ENCODE peak calls at places on chromosomes 2 and 18, in eight cellular contexts. One of them, this sample, is unnamed.

GRCh38 chr2:25980076-25980887 is 2.0 kb downstream of the KIF3C start:
- DNase-seq in K562: no peak
- DNase-seq in IMR-90: no peak
- DNase-seq in Peyer's patch: no peak
- DNase-seq in HCT116: no peak
- DNase-seq in right lobe of liver: no peak
- DNase-seq in lower leg skin: no peak
- DNase-seq in heart left ventricle: no peak
- DNase-seq in this sample: no peak

GRCh38 chr2:209560911-209561310 is 137.1 kb downstream of the MAP2 start:
- DNase-seq in K562: no peak
- DNase-seq in IMR-90: no peak
- DNase-seq in Peyer's patch: no peak
- DNase-seq in HCT116: no peak
- DNase-seq in right lobe of liver: no peak
- DNase-seq in lower leg skin: no peak
- DNase-seq in heart left ventricle: no peak
- DNase-seq in this sample: no peak

GRCh38 chr2:68849579-68850030 is 21.6 kb downstream of the BMP10 start:
- DNase-seq in K562: peak; percentile 50
- DNase-seq in IMR-90: peak; percentile 89
- DNase-seq in Peyer's patch: no peak
- DNase-seq in HCT116: no peak
- DNase-seq in right lobe of liver: no peak
- DNase-seq in lower leg skin: no peak
- DNase-seq in heart left ventricle: no peak
- DNase-seq in this sample: no peak

GRCh38 chr2:144014108-144014507 is 505.8 kb downstream of the ZEB2 start:
- DNase-seq in K562: no peak
- DNase-seq in IMR-90: peak; percentile 53
- DNase-seq in Peyer's patch: no peak
- DNase-seq in HCT116: no peak
- DNase-seq in right lobe of liver: no peak
- DNase-seq in lower leg skin: no peak
- DNase-seq in heart left ventricle: no peak
- DNase-seq in this sample: no peak

GRCh38 chr18:8889479-8889878 is 184.1 kb downstream of the MTCL1 start:
- DNase-seq in K562: no peak
- DNase-seq in IMR-90: peak; percentile 51
- DNase-seq in Peyer's patch: no peak
- DNase-seq in HCT116: no peak
- DNase-seq in right lobe of liver: no peak
- DNase-seq in lower leg skin: peak; percentile 25
- DNase-seq in heart left ventricle: no peak
- DNase-seq in this sample: no peak

GRCh38 chr2:20396356-20397000 is 45.8 kb upstream of the PUM2 start:
- DNase-seq in K562: no peak
- DNase-seq in IMR-90: no peak
- DNase-seq in Peyer's patch: no peak
- DNase-seq in HCT116: no peak
- DNase-seq in right lobe of liver: no peak
- DNase-seq in lower leg skin: peak; percentile 53
- DNase-seq in heart left ventricle: no peak
- DNase-seq in this sample: no peak

GRCh38 chr2:8527031-8527430 is 154.8 kb upstream of the ID2 start:
- DNase-seq in K562: no peak
- DNase-seq in IMR-90: no peak
- DNase-seq in Peyer's patch: no peak
- DNase-seq in HCT116: no peak
- DNase-seq in right lobe of liver: no peak
- DNase-seq in lower leg skin: no peak
- DNase-seq in heart left ventricle: no peak
- DNase-seq in this sample: no peak

GRCh38 chr2:128501022-128501690 is 182.5 kb upstream of the HS6ST1 start:
- DNase-seq in K562: no peak
- DNase-seq in IMR-90: no peak
- DNase-seq in Peyer's patch: no peak
- DNase-seq in HCT116: no peak
- DNase-seq in right lobe of liver: no peak
- DNase-seq in lower leg skin: peak; percentile 68
- DNase-seq in heart left ventricle: no peak
- DNase-seq in this sample: no peak

GRCh38 chr18:56245856-56246575 is 392.4 kb downstream of the TXNL1 start:
- DNase-seq in K562: no peak
- DNase-seq in IMR-90: peak; percentile 80
- DNase-seq in Peyer's patch: no peak
- DNase-seq in HCT116: no peak
- DNase-seq in right lobe of liver: no peak
- DNase-seq in lower leg skin: no peak
- DNase-seq in heart left ventricle: no peak
- DNase-seq in this sample: no peak

GRCh38 chr2:233413529-233414272 is 59.4 kb downstream of the DGKD start:
- DNase-seq in K562: no peak
- DNase-seq in IMR-90: peak; percentile 46
- DNase-seq in Peyer's patch: no peak
- DNase-seq in HCT116: peak; percentile 83
- DNase-seq in right lobe of liver: no peak
- DNase-seq in lower leg skin: peak; percentile 83
- DNase-seq in heart left ventricle: peak; percentile 82
- DNase-seq in this sample: peak; percentile 34

GRCh38 chr2:108492364-108492763 is 41.9 kb upstream of the LIMS1 start:
- DNase-seq in K562: no peak
- DNase-seq in IMR-90: peak; percentile 94
- DNase-seq in Peyer's patch: no peak
- DNase-seq in HCT116: no peak
- DNase-seq in right lobe of liver: no peak
- DNase-seq in lower leg skin: no peak
- DNase-seq in heart left ventricle: no peak
- DNase-seq in this sample: no peak

GRCh38 chr18:50622865-50623393 is 63.0 kb downstream of the MAPK4 start:
- DNase-seq in K562: no peak
- DNase-seq in IMR-90: no peak
- DNase-seq in Peyer's patch: no peak
- DNase-seq in HCT116: no peak
- DNase-seq in right lobe of liver: no peak
- DNase-seq in lower leg skin: no peak
- DNase-seq in heart left ventricle: no peak
- DNase-seq in this sample: no peak

GRCh38 chr2:233118601-233119000 is 58.5 kb downstream of the INPP5D start:
- DNase-seq in K562: no peak
- DNase-seq in IMR-90: no peak
- DNase-seq in Peyer's patch: no peak
- DNase-seq in HCT116: no peak
- DNase-seq in right lobe of liver: peak; percentile 40
- DNase-seq in lower leg skin: peak; percentile 63
- DNase-seq in heart left ventricle: no peak
- DNase-seq in this sample: no peak

GRCh38 chr2:143284087-143284675 is 155.0 kb downstream of the ARHGAP15 start:
- DNase-seq in K562: peak; percentile 15
- DNase-seq in IMR-90: peak; percentile 50
- DNase-seq in Peyer's patch: no peak
- DNase-seq in HCT116: peak; percentile 47
- DNase-seq in right lobe of liver: no peak
- DNase-seq in lower leg skin: no peak
- DNase-seq in heart left ventricle: no peak
- DNase-seq in this sample: no peak

GRCh38 chr2:24616606-24617005 is 125.6 kb downstream of the NCOA1 start:
- DNase-seq in K562: no peak
- DNase-seq in IMR-90: no peak
- DNase-seq in Peyer's patch: no peak
- DNase-seq in HCT116: no peak
- DNase-seq in right lobe of liver: no peak
- DNase-seq in lower leg skin: no peak
- DNase-seq in heart left ventricle: no peak
- DNase-seq in this sample: no peak

GRCh38 chr18:75456277-75456676 is 28.8 kb upstream of the SMIM21 start:
- DNase-seq in K562: no peak
- DNase-seq in IMR-90: no peak
- DNase-seq in Peyer's patch: no peak
- DNase-seq in HCT116: no peak
- DNase-seq in right lobe of liver: no peak
- DNase-seq in lower leg skin: no peak
- DNase-seq in heart left ventricle: no peak
- DNase-seq in this sample: no peak

GRCh38 chr2:27053321-27053720 is 1.9 kb downstream of the AGBL5 start:
- DNase-seq in K562: no peak
- DNase-seq in IMR-90: no peak
- DNase-seq in Peyer's patch: no peak
- DNase-seq in HCT116: no peak
- DNase-seq in right lobe of liver: no peak
- DNase-seq in lower leg skin: no peak
- DNase-seq in heart left ventricle: no peak
- DNase-seq in this sample: no peak
- TF ChIP-seq POLR2A in K562: no peak
- TF ChIP-seq POLR2A in IMR-90: no peak
- TF ChIP-seq POLR2A in Peyer's patch: no peak
- TF ChIP-seq POLR2A in HCT116: no peak
- TF ChIP-seq POLR2A in right lobe of liver: no peak
- TF ChIP-seq POLR2A in lower leg skin: no peak
- TF ChIP-seq POLR2A in heart left ventricle: no peak
- TF ChIP-seq POLR2A in this sample: no peak

GRCh38 chr2:64283015-64283570 is 138.9 kb upstream of the PELI1 start:
- DNase-seq in K562: no peak
- DNase-seq in IMR-90: no peak
- DNase-seq in Peyer's patch: no peak
- DNase-seq in HCT116: no peak
- DNase-seq in right lobe of liver: no peak
- DNase-seq in lower leg skin: no peak
- DNase-seq in heart left ventricle: no peak
- DNase-seq in this sample: no peak
- H3K4me3 ChIP-seq in K562: no peak overlapping the region
- H3K4me3 ChIP-seq in IMR-90: no peak overlapping the region
- H3K4me3 ChIP-seq in Peyer's patch: no peak overlapping the region
- H3K4me3 ChIP-seq in HCT116: no peak overlapping the region
- H3K4me3 ChIP-seq in right lobe of liver: no peak overlapping the region
- H3K4me3 ChIP-seq in lower leg skin: no peak overlapping the region
- H3K4me3 ChIP-seq in heart left ventricle: no peak overlapping the region
- H3K4me3 ChIP-seq in this sample: peak overlapping the region; percentile 8

DNA sequence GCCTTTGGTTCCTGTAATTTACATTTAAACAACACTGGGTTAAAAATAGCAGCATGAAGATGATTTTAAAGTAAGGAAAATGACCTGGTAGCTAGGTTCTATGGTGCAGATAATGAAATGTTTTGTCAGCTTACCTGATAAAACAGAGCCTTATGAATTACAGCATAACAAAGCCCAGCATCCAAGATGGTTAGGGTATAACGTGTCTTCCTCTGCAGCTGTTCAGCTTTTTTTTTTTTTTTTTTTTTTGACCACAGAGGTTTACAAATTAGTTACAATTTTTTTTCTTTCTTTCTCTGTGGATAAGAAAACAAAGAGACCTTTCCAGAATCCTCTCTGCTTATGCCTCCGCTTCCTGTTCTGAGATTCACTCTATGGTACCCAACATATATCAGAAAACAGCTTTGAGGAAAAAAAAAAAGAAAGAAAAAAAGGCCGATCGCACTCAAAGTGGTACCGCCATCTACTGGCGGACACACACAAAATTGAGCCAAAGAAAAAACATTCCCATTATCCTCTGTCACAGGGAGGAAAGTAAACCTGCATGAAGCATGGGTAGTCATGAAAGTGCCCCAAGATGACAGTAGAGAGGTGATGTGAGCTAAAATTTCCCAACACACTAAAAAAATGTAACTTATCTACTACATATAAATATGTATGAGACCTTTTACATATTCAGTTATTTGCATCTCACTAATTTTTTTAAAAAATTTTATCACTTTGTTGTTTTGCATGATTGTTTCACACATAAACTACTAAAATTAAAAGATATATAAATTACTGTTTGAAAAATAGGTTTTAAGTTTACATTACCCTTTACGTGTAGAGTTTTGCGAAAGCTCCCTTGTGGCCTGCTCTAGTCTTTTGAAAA is at the start of gene SCN3A:
- DNase-seq in K562: peak; percentile 13
- DNase-seq in IMR-90: peak; percentile 45
- DNase-seq in Peyer's patch: no peak
- DNase-seq in HCT116: peak; percentile 24
- DNase-seq in right lobe of liver: peak; percentile 42
- DNase-seq in lower leg skin: no peak
- DNase-seq in heart left ventricle: no peak
- DNase-seq in this sample: no peak
- TF ChIP-seq CTCF in K562: peak; percentile 45
- TF ChIP-seq CTCF in IMR-90: peak; percentile 82
- TF ChIP-seq CTCF in Peyer's patch: peak; percentile 41
- TF ChIP-seq CTCF in HCT116: peak; percentile 78
- TF ChIP-seq CTCF in right lobe of liver: peak; percentile 47
- TF ChIP-seq CTCF in lower leg skin: no peak
- TF ChIP-seq CTCF in heart left ventricle: peak; percentile 56
- TF ChIP-seq CTCF in this sample: no peak

DNA sequence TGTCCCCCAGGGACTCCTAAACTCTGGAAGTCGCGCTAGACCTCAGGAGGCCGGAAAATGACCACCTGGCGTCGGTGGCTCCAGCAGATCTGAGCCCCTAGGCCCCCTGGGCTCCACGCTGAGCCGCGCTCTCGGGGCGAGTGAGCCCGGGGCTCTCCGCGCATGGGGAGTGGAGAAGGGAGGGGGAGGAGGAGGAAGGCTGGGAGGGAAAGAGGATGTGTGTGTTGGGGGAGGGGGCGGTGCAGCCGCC is 898 bp upstream of the DLX1 start:
- DNase-seq in K562: no peak
- DNase-seq in IMR-90: no peak
- DNase-seq in Peyer's patch: no peak
- DNase-seq in HCT116: no peak
- DNase-seq in right lobe of liver: no peak
- DNase-seq in lower leg skin: no peak
- DNase-seq in heart left ventricle: no peak
- DNase-seq in this sample: no peak
- TF ChIP-seq POLR2A in K562: no peak
- TF ChIP-seq POLR2A in IMR-90: no peak
- TF ChIP-seq POLR2A in Peyer's patch: no peak
- TF ChIP-seq POLR2A in HCT116: peak; percentile 46
- TF ChIP-seq POLR2A in right lobe of liver: no peak
- TF ChIP-seq POLR2A in lower leg skin: no peak
- TF ChIP-seq POLR2A in heart left ventricle: no peak
- TF ChIP-seq POLR2A in this sample: no peak

DNA sequence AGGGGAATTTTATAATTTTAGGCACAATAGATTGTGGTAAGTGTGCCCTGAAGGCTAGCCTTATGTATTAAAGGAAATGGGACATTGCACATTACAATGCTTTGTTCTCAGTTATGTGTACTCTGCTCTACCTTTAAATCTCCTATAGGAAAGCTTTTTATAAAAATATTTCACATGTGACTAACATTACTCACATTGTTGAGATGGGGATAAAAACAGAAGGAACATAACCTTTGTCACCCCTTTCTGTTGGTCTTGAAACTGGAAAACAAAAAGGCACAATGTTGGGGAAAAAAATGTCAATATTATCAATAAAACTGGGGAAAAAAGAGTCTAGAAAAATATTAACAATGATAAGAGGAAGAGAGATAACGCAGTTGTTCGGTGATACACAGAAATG is 17.3 kb upstream of the STAT1 start:
- DNase-seq in K562: no peak
- DNase-seq in IMR-90: no peak
- DNase-seq in Peyer's patch: no peak
- DNase-seq in HCT116: no peak
- DNase-seq in right lobe of liver: no peak
- DNase-seq in lower leg skin: no peak
- DNase-seq in heart left ventricle: no peak
- DNase-seq in this sample: no peak
- H3K4me3 ChIP-seq in K562: no peak overlapping the region
- H3K4me3 ChIP-seq in IMR-90: no peak overlapping the region
- H3K4me3 ChIP-seq in Peyer's patch: no peak overlapping the region
- H3K4me3 ChIP-seq in HCT116: no peak overlapping the region
- H3K4me3 ChIP-seq in right lobe of liver: no peak overlapping the region
- H3K4me3 ChIP-seq in lower leg skin: no peak overlapping the region
- H3K4me3 ChIP-seq in heart left ventricle: no peak overlapping the region
- H3K4me3 ChIP-seq in this sample: no peak overlapping the region

GRCh38 chr18:59839931-59840685 is 59.7 kb upstream of the PMAIP1 start:
- DNase-seq in K562: no peak
- DNase-seq in IMR-90: no peak
- DNase-seq in Peyer's patch: no peak
- DNase-seq in HCT116: no peak
- DNase-seq in right lobe of liver: no peak
- DNase-seq in lower leg skin: no peak
- DNase-seq in heart left ventricle: no peak
- DNase-seq in this sample: no peak
- TF ChIP-seq CTCF in K562: no peak
- TF ChIP-seq CTCF in IMR-90: peak; percentile 18
- TF ChIP-seq CTCF in Peyer's patch: no peak
- TF ChIP-seq CTCF in HCT116: peak; percentile 49
- TF ChIP-seq CTCF in right lobe of liver: no peak
- TF ChIP-seq CTCF in lower leg skin: no peak
- TF ChIP-seq CTCF in heart left ventricle: no peak
- TF ChIP-seq CTCF in this sample: no peak

This sample was measured in uterus.